ENCODE peak calls at places on chromosome 3, in nine cellular contexts. One of them, this sample, is unnamed. For H3K4me1, the result is how much of the 10 kb centered on the place peaks cover.

GRCh38 chr3:177778633-177779032 is 581.4 kb upstream of the TBL1XR1 start:
- DNase-seq in psoas muscle: no peak
- DNase-seq in colonic mucosa: no peak
- DNase-seq in mammary epithelial cell: no peak
- DNase-seq in fibroblast of lung: no peak
- DNase-seq in spleen: no peak
- DNase-seq in adrenal gland: no peak
- DNase-seq in Peyer's patch: no peak
- DNase-seq in tibial artery: no peak
- DNase-seq in this sample: no peak

GRCh38 chr3:168752339-168752738 is 656.6 kb upstream of the GOLIM4 start:
- DNase-seq in psoas muscle: no peak
- DNase-seq in colonic mucosa: no peak
- DNase-seq in mammary epithelial cell: no peak
- DNase-seq in fibroblast of lung: no peak
- DNase-seq in spleen: no peak
- DNase-seq in adrenal gland: no peak
- DNase-seq in Peyer's patch: no peak
- DNase-seq in tibial artery: no peak
- DNase-seq in this sample: no peak

GRCh38 chr3:156413293-156413912 is 141.5 kb downstream of the SSR3 start:
- DNase-seq in psoas muscle: no peak
- DNase-seq in colonic mucosa: no peak
- DNase-seq in mammary epithelial cell: no peak
- DNase-seq in fibroblast of lung: no peak
- DNase-seq in spleen: no peak
- DNase-seq in adrenal gland: no peak
- DNase-seq in Peyer's patch: no peak
- DNase-seq in tibial artery: no peak
- DNase-seq in this sample: no peak

GRCh38 chr3:52800079-52800478 is 5.5 kb downstream of the ITIH3 start:
- DNase-seq in psoas muscle: no peak
- DNase-seq in colonic mucosa: no peak
- DNase-seq in mammary epithelial cell: no peak
- DNase-seq in fibroblast of lung: no peak
- DNase-seq in spleen: no peak
- DNase-seq in adrenal gland: no peak
- DNase-seq in Peyer's patch: no peak
- DNase-seq in tibial artery: no peak
- DNase-seq in this sample: no peak

GRCh38 chr3:119145500-119146167 is at the start of gene TEX55:
- DNase-seq in psoas muscle: no peak
- DNase-seq in colonic mucosa: peak
- DNase-seq in mammary epithelial cell: peak
- DNase-seq in fibroblast of lung: peak
- DNase-seq in spleen: no peak
- DNase-seq in adrenal gland: no peak
- DNase-seq in Peyer's patch: no peak
- DNase-seq in tibial artery: no peak
- DNase-seq in this sample: peak

GRCh38 chr3:79154861-79155260 is 612.9 kb downstream of the ROBO1 start:
- DNase-seq in psoas muscle: no peak
- DNase-seq in colonic mucosa: no peak
- DNase-seq in mammary epithelial cell: no peak
- DNase-seq in fibroblast of lung: no peak
- DNase-seq in spleen: no peak
- DNase-seq in adrenal gland: no peak
- DNase-seq in Peyer's patch: no peak
- DNase-seq in tibial artery: no peak
- DNase-seq in this sample: no peak

GRCh38 chr3:5726618-5727017 is 539.1 kb downstream of the EDEM1 start:
- DNase-seq in psoas muscle: no peak
- DNase-seq in colonic mucosa: no peak
- DNase-seq in mammary epithelial cell: no peak
- DNase-seq in fibroblast of lung: no peak
- DNase-seq in spleen: no peak
- DNase-seq in adrenal gland: no peak
- DNase-seq in Peyer's patch: no peak
- DNase-seq in tibial artery: no peak
- DNase-seq in this sample: no peak

GRCh38 chr3:139189943-139190342 is 145.3 kb upstream of the PRR23C start:
- DNase-seq in psoas muscle: no peak
- DNase-seq in colonic mucosa: no peak
- DNase-seq in mammary epithelial cell: no peak
- DNase-seq in fibroblast of lung: no peak
- DNase-seq in spleen: no peak
- DNase-seq in adrenal gland: no peak
- DNase-seq in Peyer's patch: no peak
- DNase-seq in tibial artery: no peak
- DNase-seq in this sample: no peak

GRCh38 chr3:58491506-58492384 is at the start of gene KCTD6:
- DNase-seq in psoas muscle: peak
- DNase-seq in colonic mucosa: peak
- DNase-seq in mammary epithelial cell: peak
- DNase-seq in fibroblast of lung: peak
- DNase-seq in spleen: peak
- DNase-seq in adrenal gland: peak
- DNase-seq in Peyer's patch: peak
- DNase-seq in tibial artery: peak
- DNase-seq in this sample: peak

GRCh38 chr3:73766599-73767378 is 142.0 kb upstream of the PDZRN3 start:
- DNase-seq in psoas muscle: peak
- DNase-seq in colonic mucosa: no peak
- DNase-seq in mammary epithelial cell: no peak
- DNase-seq in fibroblast of lung: peak
- DNase-seq in spleen: no peak
- DNase-seq in adrenal gland: no peak
- DNase-seq in Peyer's patch: no peak
- DNase-seq in tibial artery: peak
- DNase-seq in this sample: no peak
- H3K4me3 ChIP-seq in psoas muscle: peak
- H3K4me3 ChIP-seq in colonic mucosa: no peak
- H3K4me3 ChIP-seq in mammary epithelial cell: no peak
- H3K4me3 ChIP-seq in fibroblast of lung: peak
- H3K4me3 ChIP-seq in spleen: no peak
- H3K4me3 ChIP-seq in adrenal gland: no peak
- H3K4me3 ChIP-seq in Peyer's patch: no peak
- H3K4me3 ChIP-seq in tibial artery: peak
- H3K4me3 ChIP-seq in this sample: no peak

GRCh38 chr3:196145420-196146262 is 63.8 kb upstream of the TFRC start:
- DNase-seq in psoas muscle: no peak
- DNase-seq in colonic mucosa: no peak
- DNase-seq in mammary epithelial cell: no peak
- DNase-seq in fibroblast of lung: no peak
- DNase-seq in spleen: no peak
- DNase-seq in adrenal gland: no peak
- DNase-seq in Peyer's patch: no peak
- DNase-seq in tibial artery: no peak
- DNase-seq in this sample: no peak

GRCh38 chr3:196142674-196142988 is 60.7 kb upstream of the TFRC start:
- DNase-seq in psoas muscle: no peak
- DNase-seq in colonic mucosa: no peak
- DNase-seq in mammary epithelial cell: no peak
- DNase-seq in fibroblast of lung: no peak
- DNase-seq in spleen: no peak
- DNase-seq in adrenal gland: no peak
- DNase-seq in Peyer's patch: no peak
- DNase-seq in tibial artery: no peak
- DNase-seq in this sample: no peak

GRCh38 chr3:196141866-196142673 is 60.2 kb upstream of the TFRC start:
- DNase-seq in psoas muscle: no peak
- DNase-seq in colonic mucosa: no peak
- DNase-seq in mammary epithelial cell: peak
- DNase-seq in fibroblast of lung: no peak
- DNase-seq in spleen: no peak
- DNase-seq in adrenal gland: no peak
- DNase-seq in Peyer's patch: no peak
- DNase-seq in tibial artery: no peak
- DNase-seq in this sample: no peak

GRCh38 chr3:196144383-196145105 is 62.7 kb upstream of the TFRC start:
- DNase-seq in psoas muscle: no peak
- DNase-seq in colonic mucosa: no peak
- DNase-seq in mammary epithelial cell: peak
- DNase-seq in fibroblast of lung: peak
- DNase-seq in spleen: no peak
- DNase-seq in adrenal gland: no peak
- DNase-seq in Peyer's patch: no peak
- DNase-seq in tibial artery: no peak
- DNase-seq in this sample: no peak

DNA sequence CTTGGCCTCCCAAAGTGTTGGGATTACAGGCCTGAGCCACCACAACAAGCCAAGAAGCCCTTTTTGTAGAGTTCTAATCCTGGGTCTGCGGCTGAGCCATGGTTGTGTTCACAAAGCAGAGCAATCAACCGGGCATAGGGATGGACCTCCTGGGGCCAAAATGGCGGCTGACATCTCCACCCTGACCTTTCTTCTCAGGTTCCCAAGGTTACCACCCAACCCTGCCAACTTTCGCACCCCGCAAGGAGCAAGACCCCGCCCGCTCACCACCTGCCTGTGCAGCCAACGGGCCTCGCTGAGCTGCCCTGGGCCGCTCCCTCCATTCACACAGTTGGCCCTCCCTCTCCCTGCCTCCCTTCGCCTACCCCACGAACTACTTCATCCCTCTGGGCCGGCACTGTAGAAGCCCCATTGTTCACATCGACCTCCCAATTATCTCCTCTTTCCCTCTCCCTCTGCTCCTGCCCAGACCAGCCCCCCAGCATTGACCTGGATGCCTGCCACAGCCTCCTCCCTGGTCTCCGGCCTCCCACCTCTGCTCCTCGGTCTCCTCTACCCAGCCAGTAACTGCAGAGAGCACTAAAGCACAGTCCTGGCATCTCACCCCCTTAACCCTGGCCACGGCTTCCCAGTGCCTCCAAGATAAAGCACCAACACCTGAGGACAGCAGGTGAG is 62.0 kb upstream of the TFRC start:
- DNase-seq in psoas muscle: no peak
- DNase-seq in colonic mucosa: no peak
- DNase-seq in mammary epithelial cell: no peak
- DNase-seq in fibroblast of lung: no peak
- DNase-seq in spleen: no peak
- DNase-seq in adrenal gland: no peak
- DNase-seq in Peyer's patch: no peak
- DNase-seq in tibial artery: no peak
- DNase-seq in this sample: no peak
- H3K4me1 ChIP-seq in psoas muscle: under half
- H3K4me1 ChIP-seq in colonic mucosa: under half
- H3K4me1 ChIP-seq in mammary epithelial cell: under half
- H3K4me1 ChIP-seq in fibroblast of lung: under half
- H3K4me1 ChIP-seq in spleen: under half
- H3K4me1 ChIP-seq in adrenal gland: under half
- H3K4me1 ChIP-seq in Peyer's patch: under half
- H3K4me1 ChIP-seq in tibial artery: under half
- H3K4me1 ChIP-seq in this sample: under half

DNA sequence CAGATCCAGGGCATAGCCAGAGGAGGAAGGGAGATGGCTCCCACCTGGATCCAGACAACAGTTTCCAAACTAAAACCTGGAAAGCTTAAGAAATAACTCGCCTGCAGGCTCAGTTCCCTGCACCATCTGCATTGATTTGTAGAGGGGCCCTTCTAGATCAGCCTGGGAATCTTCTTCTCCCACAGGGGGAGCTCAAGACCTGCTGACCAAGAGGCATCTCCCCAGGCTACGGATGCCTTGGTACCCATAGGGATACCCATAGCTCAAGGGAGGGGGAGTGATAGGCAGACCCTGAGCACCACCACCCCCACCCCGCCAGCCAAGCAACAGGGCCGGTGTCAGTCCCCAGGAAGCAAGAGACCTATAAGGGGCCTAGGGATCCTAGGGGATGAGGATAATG is 28.0 kb upstream of the DCLK3 start:
- DNase-seq in psoas muscle: no peak
- DNase-seq in colonic mucosa: no peak
- DNase-seq in mammary epithelial cell: peak
- DNase-seq in fibroblast of lung: peak
- DNase-seq in spleen: no peak
- DNase-seq in adrenal gland: no peak
- DNase-seq in Peyer's patch: no peak
- DNase-seq in tibial artery: no peak
- DNase-seq in this sample: no peak
- TF ChIP-seq CTCF in psoas muscle: no peak
- TF ChIP-seq CTCF in colonic mucosa: no peak
- TF ChIP-seq CTCF in mammary epithelial cell: peak
- TF ChIP-seq CTCF in fibroblast of lung: no peak
- TF ChIP-seq CTCF in spleen: peak
- TF ChIP-seq CTCF in adrenal gland: no peak
- TF ChIP-seq CTCF in Peyer's patch: no peak
- TF ChIP-seq CTCF in tibial artery: no peak
- TF ChIP-seq CTCF in this sample: peak

GRCh38 chr3:101230618-101231017 is 89.8 kb downstream of the IMPG2 start:
- DNase-seq in psoas muscle: no peak
- DNase-seq in colonic mucosa: no peak
- DNase-seq in mammary epithelial cell: no peak
- DNase-seq in fibroblast of lung: no peak
- DNase-seq in spleen: no peak
- DNase-seq in adrenal gland: no peak
- DNase-seq in Peyer's patch: no peak
- DNase-seq in tibial artery: no peak
- DNase-seq in this sample: no peak

GRCh38 chr3:101229681-101230080 is 90.7 kb downstream of the IMPG2 start:
- DNase-seq in psoas muscle: no peak
- DNase-seq in colonic mucosa: no peak
- DNase-seq in mammary epithelial cell: no peak
- DNase-seq in fibroblast of lung: no peak
- DNase-seq in spleen: no peak
- DNase-seq in adrenal gland: no peak
- DNase-seq in Peyer's patch: no peak
- DNase-seq in tibial artery: no peak
- DNase-seq in this sample: no peak

GRCh38 chr3:101224739-101225138 is 95.6 kb downstream of the IMPG2 start:
- DNase-seq in psoas muscle: no peak
- DNase-seq in colonic mucosa: no peak
- DNase-seq in mammary epithelial cell: no peak
- DNase-seq in fibroblast of lung: no peak
- DNase-seq in spleen: no peak
- DNase-seq in adrenal gland: no peak
- DNase-seq in Peyer's patch: no peak
- DNase-seq in tibial artery: no peak
- DNase-seq in this sample: no peak

GRCh38 chr3:101223016-101223415 is 97.4 kb downstream of the IMPG2 start:
- DNase-seq in psoas muscle: no peak
- DNase-seq in colonic mucosa: no peak
- DNase-seq in mammary epithelial cell: no peak
- DNase-seq in fibroblast of lung: no peak
- DNase-seq in spleen: no peak
- DNase-seq in adrenal gland: no peak
- DNase-seq in Peyer's patch: no peak
- DNase-seq in tibial artery: no peak
- DNase-seq in this sample: no peak

DNA sequence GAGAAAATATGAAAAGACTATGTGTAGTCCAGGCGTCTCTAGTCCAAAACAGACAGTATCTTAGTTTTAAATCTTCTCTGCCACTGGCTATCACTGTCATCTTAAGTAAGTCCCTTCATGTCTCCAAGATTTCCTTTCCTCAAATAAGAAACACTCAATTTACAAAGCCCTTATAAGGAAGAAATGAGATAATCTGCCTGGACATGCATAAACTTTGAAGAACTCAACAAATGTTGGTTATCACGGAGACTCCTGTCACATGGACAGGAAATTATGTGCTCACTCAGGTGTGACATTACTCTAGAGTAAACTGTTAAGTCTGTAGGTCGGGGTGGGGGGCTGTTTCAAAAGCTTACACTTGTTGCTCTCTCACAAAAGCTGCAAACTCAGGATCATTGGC is 91.9 kb downstream of the IMPG2 start:
- DNase-seq in psoas muscle: no peak
- DNase-seq in colonic mucosa: no peak
- DNase-seq in mammary epithelial cell: no peak
- DNase-seq in fibroblast of lung: no peak
- DNase-seq in spleen: no peak
- DNase-seq in adrenal gland: no peak
- DNase-seq in Peyer's patch: no peak
- DNase-seq in tibial artery: no peak
- DNase-seq in this sample: no peak
- H3K4me3 ChIP-seq in psoas muscle: no peak
- H3K4me3 ChIP-seq in colonic mucosa: no peak
- H3K4me3 ChIP-seq in mammary epithelial cell: no peak
- H3K4me3 ChIP-seq in fibroblast of lung: no peak
- H3K4me3 ChIP-seq in spleen: no peak
- H3K4me3 ChIP-seq in adrenal gland: no peak
- H3K4me3 ChIP-seq in Peyer's patch: no peak
- H3K4me3 ChIP-seq in tibial artery: no peak
- H3K4me3 ChIP-seq in this sample: no peak